ENCODE peak calls at places on chromosome 1, in nine cellular contexts. B is K562, P is IMR-90, T is OCI-LY7, Z is neural progenitor cell, O is hepatocyte, L is mammary epithelial cell, Q is astrocyte, D is HCT116. W is an unnamed sample.

GRCh38 chr1:4494558-4494957 is 159.9 kb upstream of the AJAP1 start:
- DNase-seq in B (no peak), P (no peak), T (peak; percentile 37), Z (peak; percentile 51), O (no peak), L (no peak), Q (no peak), D (no peak), W (no peak)

GRCh38 chr1:116573388-116574100 is 2.7 kb upstream of the CD58 start:
- DNase-seq in B (peak; percentile 88), P (peak; percentile 56), T (no peak), Z (no peak), O (no peak), L (no peak), Q (peak; percentile 52), D (no peak), W (no peak)

GRCh38 chr1:47507921-47508894 is 70.4 kb downstream of the FOXD2 start:
- DNase-seq in B (peak; percentile 68), P (no peak), T (no peak), Z (peak; percentile 69), O (peak; percentile 55), L (no peak), Q (no peak), D (no peak), W (peak; percentile 22)

GRCh38 chr1:238738942-238739341 is 647.4 kb upstream of the CHRM3 start:
- DNase-seq in B (no peak), P (no peak), T (no peak), Z (peak; percentile 20), O (peak; percentile 12), L (no peak), Q (peak; percentile 6), D (no peak), W (no peak)

GRCh38 chr1:182567629-182568028 is 21.4 kb downstream of the RNASEL start:
- DNase-seq in B (no peak), P (no peak), T (no peak), Z (no peak), O (no peak), L (no peak), Q (no peak), D (no peak), W (peak; percentile 12)

GRCh38 chr1:64019818-64020217 is 183.6 kb upstream of the UBE2U start:
- DNase-seq in B (peak; percentile 4), P (peak; percentile 69), T (peak; percentile 24), Z (peak; percentile 20), O (peak; percentile 57), L (peak; percentile 38), Q (peak; percentile 55), D (no peak), W (no peak)

GRCh38 chr1:6526316-6526715 is 28.0 kb downstream of the NOL9 start:
- DNase-seq in B (no peak), P (no peak), T (no peak), Z (no peak), O (no peak), L (no peak), Q (no peak), D (no peak), W (no peak)

GRCh38 chr1:160625321-160625720 is 21.5 kb downstream of the SLAMF1 start:
- DNase-seq in B (no peak), P (no peak), T (no peak), Z (no peak), O (no peak), L (no peak), Q (no peak), D (no peak), W (no peak)

GRCh38 chr1:23446644-23447310 is 22.2 kb upstream of the TCEA3 start:
- DNase-seq in B (no peak), P (no peak), T (no peak), Z (no peak), O (no peak), L (no peak), Q (no peak), D (no peak), W (no peak)

GRCh38 chr1:20180221-20181207 is 5.4 kb upstream of the UBXN10 start:
- DNase-seq in B (no peak), P (no peak), T (no peak), Z (no peak), O (no peak), L (no peak), Q (no peak), D (no peak), W (peak; percentile 40)

DNA sequence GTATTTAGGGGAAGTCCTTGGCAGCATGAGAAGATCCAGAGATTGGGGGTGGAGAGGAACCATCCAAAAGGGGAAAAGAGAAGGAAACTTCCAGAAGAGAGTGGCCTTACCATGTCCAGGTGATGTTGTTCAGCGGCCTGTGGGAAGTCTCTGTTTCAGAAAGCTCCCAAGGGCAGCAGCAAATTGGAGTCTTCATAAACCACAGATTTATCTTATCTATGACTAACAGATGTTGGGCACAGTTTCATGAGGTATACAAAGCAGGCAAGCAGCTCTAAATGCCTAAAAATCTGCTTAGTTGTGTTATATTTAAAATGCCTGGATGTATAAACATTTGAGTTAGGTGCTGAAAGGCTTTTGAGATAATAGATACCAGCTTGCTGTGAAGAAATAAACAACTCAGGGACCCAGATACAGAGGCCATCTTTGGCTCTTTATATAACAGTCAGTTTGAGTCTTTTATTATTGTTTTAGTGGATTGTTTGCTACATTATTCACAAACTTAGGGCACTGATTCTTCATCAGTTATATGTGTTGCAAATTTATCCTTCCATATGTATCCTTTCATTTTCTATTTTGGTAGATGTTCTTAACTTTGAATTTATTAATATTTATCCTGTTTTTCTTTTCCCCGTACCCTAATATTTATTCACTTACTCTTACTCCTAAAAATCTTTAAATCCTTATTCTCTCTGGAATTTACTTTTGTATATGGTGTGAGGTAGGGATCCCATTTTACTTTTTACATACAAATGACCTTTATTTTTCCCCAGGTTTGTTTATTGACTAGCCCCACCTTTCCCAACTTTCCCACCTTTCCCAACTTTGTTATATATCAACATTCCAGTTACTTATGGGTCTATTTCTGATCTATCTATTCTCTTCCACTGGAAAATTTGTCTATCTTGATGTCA is 21.4 kb upstream of the ADAR start:
- DNase-seq in B (peak; percentile 77), P (peak; percentile 65), T (no peak), Z (no peak), O (no peak), L (peak; percentile 35), Q (peak; percentile 32), D (no peak), W (no peak)
- H2AFZ ChIP-seq in B (peak overlapping the region; percentile 100), P (no peak overlapping the region), T (peak overlapping the region; percentile 97), Z (peak overlapping the region; percentile 40), O (no peak overlapping the region), L (peak overlapping the region; percentile 28), Q (no peak overlapping the region), D (no peak overlapping the region), W (no peak overlapping the region)

GRCh38 chr1:82030830-82031229 is 230.1 kb downstream of the ADGRL2 start:
- DNase-seq in B (no peak), P (no peak), T (no peak), Z (no peak), O (no peak), L (no peak), Q (no peak), D (no peak), W (no peak)

DNA sequence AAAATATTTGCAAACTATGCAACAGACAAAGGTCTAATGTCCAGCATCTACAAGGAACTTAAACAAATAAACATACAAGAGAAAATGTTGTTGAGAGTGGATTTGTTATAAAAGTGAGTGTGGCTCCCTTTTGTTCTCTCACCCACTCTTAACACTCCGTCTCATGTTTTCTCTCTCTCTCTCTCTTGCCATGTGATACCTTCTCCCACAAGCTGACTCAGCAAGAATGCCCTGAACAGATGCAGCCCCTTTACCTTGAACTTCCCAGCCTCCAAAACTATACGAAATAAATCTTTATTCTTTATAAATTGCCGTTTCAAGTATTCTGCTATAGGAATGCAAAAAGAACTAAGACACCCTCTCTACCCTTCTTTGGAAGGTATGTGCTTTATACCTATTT is 234.1 kb downstream of the ADGRL2 start:
- DNase-seq in B (no peak), P (no peak), T (no peak), Z (no peak), O (no peak), L (no peak), Q (no peak), D (no peak), W (no peak)
- TF ChIP-seq CTCF in B (no peak), P (no peak), T (no peak), Z (no peak), O (no peak), L (no peak), Q (no peak), D (no peak), W (no peak)

GRCh38 chr1:241841661-241842060 is 6.3 kb upstream of the EXO1 start:
- DNase-seq in B (no peak), P (no peak), T (no peak), Z (no peak), O (no peak), L (no peak), Q (no peak), D (no peak), W (no peak)

GRCh38 chr1:241839369-241839990 is 8.5 kb upstream of the EXO1 start:
- DNase-seq in B (no peak), P (no peak), T (no peak), Z (no peak), O (no peak), L (no peak), Q (no peak), D (no peak), W (no peak)

GRCh38 chr1:241840164-241840563 is 7.8 kb upstream of the EXO1 start:
- DNase-seq in B (no peak), P (no peak), T (no peak), Z (no peak), O (no peak), L (no peak), Q (no peak), D (no peak), W (no peak)

GRCh38 chr1:241844593-241844992 is 3.4 kb upstream of the EXO1 start:
- DNase-seq in B (no peak), P (no peak), T (no peak), Z (no peak), O (no peak), L (no peak), Q (no peak), D (no peak), W (no peak)

DNA sequence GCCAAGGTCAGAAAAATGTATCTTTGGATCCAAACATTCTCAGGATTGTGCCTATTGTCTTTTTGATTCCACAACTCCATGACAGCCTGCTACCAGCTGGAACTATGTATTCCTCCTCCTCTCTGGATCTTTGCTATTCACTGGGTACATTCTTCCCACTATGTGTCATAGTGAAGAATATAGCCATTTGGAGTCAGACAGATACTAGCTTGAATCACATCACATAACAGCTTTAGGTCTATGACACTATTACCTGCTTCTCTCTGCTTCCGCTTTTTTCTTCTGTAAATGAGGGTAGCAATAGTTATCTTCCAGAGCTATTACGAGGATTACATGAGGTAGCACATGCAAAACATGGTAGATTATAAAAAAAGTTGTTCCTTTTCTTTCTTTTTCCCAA is 5.4 kb upstream of the EXO1 start:
- DNase-seq in B (no peak), P (peak; percentile 81), T (no peak), Z (no peak), O (no peak), L (peak; percentile 51), Q (peak; percentile 64), D (no peak), W (peak; percentile 38)
- H3K4me2 ChIP-seq in B (no peak overlapping the region), P (peak overlapping the region; percentile 34), T (no peak overlapping the region), Z (no peak overlapping the region), O (no peak overlapping the region), L (no peak overlapping the region), Q (no peak overlapping the region), D (no peak overlapping the region), W (no peak overlapping the region)

DNA sequence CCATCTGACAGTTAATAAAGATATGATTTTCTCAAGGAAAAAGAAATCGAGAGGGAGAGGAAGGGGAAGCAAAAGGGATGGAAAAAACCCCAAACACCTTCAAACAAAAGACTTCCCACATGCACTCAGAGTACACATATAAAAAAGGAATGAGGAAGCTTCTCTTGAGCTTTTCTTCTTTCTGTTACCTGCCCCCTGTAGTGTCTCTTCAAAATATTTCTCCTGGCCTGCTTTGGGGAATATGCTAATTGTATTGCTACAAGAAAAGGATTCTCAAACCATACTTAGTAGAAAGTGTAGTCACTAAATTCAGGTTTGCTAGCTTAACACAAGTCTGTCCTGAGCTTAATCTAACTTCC is 58.7 kb downstream of the KIF14 start:
- DNase-seq in B (no peak), P (no peak), T (no peak), Z (no peak), O (no peak), L (no peak), Q (no peak), D (no peak), W (no peak)
- H2AFZ ChIP-seq in B (no peak overlapping the region), P (no peak overlapping the region), T (no peak overlapping the region), Z (no peak overlapping the region), O (no peak overlapping the region), L (no peak overlapping the region), Q (no peak overlapping the region), D (no peak overlapping the region), W (no peak overlapping the region)